ENCODE peak calls at places on chromosomes 2 and 18, in nine cellular contexts. One of them, this sample, is unnamed. For H3K4me1 and H3K27me3, the result is how much of the 10 kb centered on the place peaks cover.

GRCh38 chr2:220167956-220168355 is 540.5 kb downstream of the SLC4A3 start:
- DNase-seq in Caco-2: no peak
- DNase-seq in effector memory CD4-positive, alpha-beta T cell: no peak
- DNase-seq in SJCRH30: no peak
- DNase-seq in sigmoid colon: no peak
- DNase-seq in heart right ventricle: no peak
- DNase-seq in neural progenitor cell: no peak
- DNase-seq in pancreas: no peak
- DNase-seq in IMR-90: no peak
- DNase-seq in this sample: no peak

GRCh38 chr2:107168141-107168540 is 282.2 kb upstream of the ST6GAL2 start:
- DNase-seq in Caco-2: no peak
- DNase-seq in effector memory CD4-positive, alpha-beta T cell: no peak
- DNase-seq in SJCRH30: no peak
- DNase-seq in sigmoid colon: no peak
- DNase-seq in heart right ventricle: no peak
- DNase-seq in neural progenitor cell: no peak
- DNase-seq in pancreas: no peak
- DNase-seq in IMR-90: no peak
- DNase-seq in this sample: no peak

GRCh38 chr2:127398239-127398590 is 10.4 kb upstream of the MAP3K2 start:
- DNase-seq in Caco-2: no peak
- DNase-seq in effector memory CD4-positive, alpha-beta T cell: no peak
- DNase-seq in SJCRH30: peak
- DNase-seq in sigmoid colon: peak
- DNase-seq in heart right ventricle: peak
- DNase-seq in neural progenitor cell: no peak
- DNase-seq in pancreas: peak
- DNase-seq in IMR-90: peak
- DNase-seq in this sample: no peak

GRCh38 chr18:57771183-57771582 is 31.9 kb downstream of the ATP8B1 start:
- DNase-seq in Caco-2: no peak
- DNase-seq in effector memory CD4-positive, alpha-beta T cell: no peak
- DNase-seq in SJCRH30: no peak
- DNase-seq in sigmoid colon: no peak
- DNase-seq in heart right ventricle: no peak
- DNase-seq in neural progenitor cell: no peak
- DNase-seq in pancreas: no peak
- DNase-seq in IMR-90: no peak
- DNase-seq in this sample: no peak

GRCh38 chr2:65800998-65801397 is 368.6 kb upstream of the SPRED2 start:
- DNase-seq in Caco-2: no peak
- DNase-seq in effector memory CD4-positive, alpha-beta T cell: no peak
- DNase-seq in SJCRH30: peak
- DNase-seq in sigmoid colon: no peak
- DNase-seq in heart right ventricle: no peak
- DNase-seq in neural progenitor cell: peak
- DNase-seq in pancreas: no peak
- DNase-seq in IMR-90: peak
- DNase-seq in this sample: no peak

GRCh38 chr18:12397254-12397653 is 10.5 kb upstream of the PRELID3A start:
- DNase-seq in Caco-2: no peak
- DNase-seq in effector memory CD4-positive, alpha-beta T cell: no peak
- DNase-seq in SJCRH30: no peak
- DNase-seq in sigmoid colon: peak
- DNase-seq in heart right ventricle: no peak
- DNase-seq in neural progenitor cell: no peak
- DNase-seq in pancreas: no peak
- DNase-seq in IMR-90: no peak
- DNase-seq in this sample: no peak

GRCh38 chr2:229445501-229446294 is 174.6 kb upstream of the PID1 start:
- DNase-seq in Caco-2: no peak
- DNase-seq in effector memory CD4-positive, alpha-beta T cell: no peak
- DNase-seq in SJCRH30: no peak
- DNase-seq in sigmoid colon: peak
- DNase-seq in heart right ventricle: peak
- DNase-seq in neural progenitor cell: no peak
- DNase-seq in pancreas: no peak
- DNase-seq in IMR-90: peak
- DNase-seq in this sample: no peak

GRCh38 chr2:212940816-212941215 is 210.6 kb downstream of the IKZF2 start:
- DNase-seq in Caco-2: no peak
- DNase-seq in effector memory CD4-positive, alpha-beta T cell: no peak
- DNase-seq in SJCRH30: peak
- DNase-seq in sigmoid colon: no peak
- DNase-seq in heart right ventricle: no peak
- DNase-seq in neural progenitor cell: peak
- DNase-seq in pancreas: peak
- DNase-seq in IMR-90: peak
- DNase-seq in this sample: no peak

GRCh38 chr2:5977477-5977876 is 285.3 kb downstream of the SOX11 start:
- DNase-seq in Caco-2: no peak
- DNase-seq in effector memory CD4-positive, alpha-beta T cell: no peak
- DNase-seq in SJCRH30: no peak
- DNase-seq in sigmoid colon: no peak
- DNase-seq in heart right ventricle: no peak
- DNase-seq in neural progenitor cell: no peak
- DNase-seq in pancreas: no peak
- DNase-seq in IMR-90: no peak
- DNase-seq in this sample: no peak

GRCh38 chr2:64551851-64552250 is 27.7 kb downstream of the AFTPH start:
- DNase-seq in Caco-2: no peak
- DNase-seq in effector memory CD4-positive, alpha-beta T cell: no peak
- DNase-seq in SJCRH30: no peak
- DNase-seq in sigmoid colon: no peak
- DNase-seq in heart right ventricle: no peak
- DNase-seq in neural progenitor cell: no peak
- DNase-seq in pancreas: no peak
- DNase-seq in IMR-90: no peak
- DNase-seq in this sample: no peak

GRCh38 chr2:162840598-162841246 is 2.2 kb upstream of the KCNH7 start:
- DNase-seq in Caco-2: peak
- DNase-seq in effector memory CD4-positive, alpha-beta T cell: no peak
- DNase-seq in SJCRH30: peak
- DNase-seq in sigmoid colon: no peak
- DNase-seq in heart right ventricle: no peak
- DNase-seq in neural progenitor cell: peak
- DNase-seq in pancreas: peak
- DNase-seq in IMR-90: peak
- DNase-seq in this sample: peak

GRCh38 chr2:152525277-152525838 is 190.4 kb downstream of the FMNL2 start:
- DNase-seq in Caco-2: no peak
- DNase-seq in effector memory CD4-positive, alpha-beta T cell: no peak
- DNase-seq in SJCRH30: no peak
- DNase-seq in sigmoid colon: no peak
- DNase-seq in heart right ventricle: peak
- DNase-seq in neural progenitor cell: no peak
- DNase-seq in pancreas: peak
- DNase-seq in IMR-90: peak
- DNase-seq in this sample: no peak

GRCh38 chr2:130726614-130727180 is 2.2 kb upstream of the GPR148 start:
- DNase-seq in Caco-2: no peak
- DNase-seq in effector memory CD4-positive, alpha-beta T cell: no peak
- DNase-seq in SJCRH30: no peak
- DNase-seq in sigmoid colon: no peak
- DNase-seq in heart right ventricle: no peak
- DNase-seq in neural progenitor cell: no peak
- DNase-seq in pancreas: no peak
- DNase-seq in IMR-90: no peak
- DNase-seq in this sample: no peak

GRCh38 chr2:11669454-11670291 is at the start of gene NTSR2:
- DNase-seq in Caco-2: peak
- DNase-seq in effector memory CD4-positive, alpha-beta T cell: no peak
- DNase-seq in SJCRH30: no peak
- DNase-seq in sigmoid colon: peak
- DNase-seq in heart right ventricle: peak
- DNase-seq in neural progenitor cell: peak
- DNase-seq in pancreas: peak
- DNase-seq in IMR-90: peak
- DNase-seq in this sample: no peak

GRCh38 chr2:31384351-31384750 is 30.2 kb downstream of the XDH start:
- DNase-seq in Caco-2: no peak
- DNase-seq in effector memory CD4-positive, alpha-beta T cell: no peak
- DNase-seq in SJCRH30: peak
- DNase-seq in sigmoid colon: no peak
- DNase-seq in heart right ventricle: no peak
- DNase-seq in neural progenitor cell: no peak
- DNase-seq in pancreas: no peak
- DNase-seq in IMR-90: peak
- DNase-seq in this sample: peak

GRCh38 chr2:216691210-216691741 is 4.1 kb downstream of the IGFBP5 start:
- DNase-seq in Caco-2: no peak
- DNase-seq in effector memory CD4-positive, alpha-beta T cell: no peak
- DNase-seq in SJCRH30: peak
- DNase-seq in sigmoid colon: peak
- DNase-seq in heart right ventricle: peak
- DNase-seq in neural progenitor cell: peak
- DNase-seq in pancreas: peak
- DNase-seq in IMR-90: peak
- DNase-seq in this sample: no peak

GRCh38 chr2:164561991-164562390 is 59.3 kb downstream of the GRB14 start:
- DNase-seq in Caco-2: no peak
- DNase-seq in effector memory CD4-positive, alpha-beta T cell: no peak
- DNase-seq in SJCRH30: no peak
- DNase-seq in sigmoid colon: no peak
- DNase-seq in heart right ventricle: no peak
- DNase-seq in neural progenitor cell: no peak
- DNase-seq in pancreas: no peak
- DNase-seq in IMR-90: no peak
- DNase-seq in this sample: no peak

GRCh38 chr2:237039301-237039906 is 46.3 kb upstream of the COPS8 start:
- DNase-seq in Caco-2: no peak
- DNase-seq in effector memory CD4-positive, alpha-beta T cell: no peak
- DNase-seq in SJCRH30: no peak
- DNase-seq in sigmoid colon: no peak
- DNase-seq in heart right ventricle: no peak
- DNase-seq in neural progenitor cell: no peak
- DNase-seq in pancreas: no peak
- DNase-seq in IMR-90: no peak
- DNase-seq in this sample: no peak

GRCh38 chr2:236815746-236816145 is 246.1 kb downstream of the ACKR3 start:
- DNase-seq in Caco-2: no peak
- DNase-seq in effector memory CD4-positive, alpha-beta T cell: no peak
- DNase-seq in SJCRH30: no peak
- DNase-seq in sigmoid colon: no peak
- DNase-seq in heart right ventricle: no peak
- DNase-seq in neural progenitor cell: no peak
- DNase-seq in pancreas: no peak
- DNase-seq in IMR-90: no peak
- DNase-seq in this sample: no peak

GRCh38 chr2:165617720-165618119 is 148.2 kb downstream of the CSRNP3 start:
- DNase-seq in Caco-2: no peak
- DNase-seq in effector memory CD4-positive, alpha-beta T cell: no peak
- DNase-seq in SJCRH30: no peak
- DNase-seq in sigmoid colon: no peak
- DNase-seq in heart right ventricle: no peak
- DNase-seq in neural progenitor cell: no peak
- DNase-seq in pancreas: no peak
- DNase-seq in IMR-90: no peak
- DNase-seq in this sample: no peak

GRCh38 chr2:74002515-74003391 is 18.0 kb downstream of the TET3 start:
- DNase-seq in Caco-2: peak
- DNase-seq in effector memory CD4-positive, alpha-beta T cell: no peak
- DNase-seq in SJCRH30: peak
- DNase-seq in sigmoid colon: peak
- DNase-seq in heart right ventricle: peak
- DNase-seq in neural progenitor cell: peak
- DNase-seq in pancreas: peak
- DNase-seq in IMR-90: peak
- DNase-seq in this sample: peak

GRCh38 chr2:133424876-133425275 is 143.4 kb downstream of the NCKAP5 start:
- DNase-seq in Caco-2: no peak
- DNase-seq in effector memory CD4-positive, alpha-beta T cell: no peak
- DNase-seq in SJCRH30: no peak
- DNase-seq in sigmoid colon: no peak
- DNase-seq in heart right ventricle: no peak
- DNase-seq in neural progenitor cell: no peak
- DNase-seq in pancreas: no peak
- DNase-seq in IMR-90: peak
- DNase-seq in this sample: no peak

GRCh38 chr2:9150906-9151305 is 55.7 kb upstream of the ASAP2 start:
- DNase-seq in Caco-2: no peak
- DNase-seq in effector memory CD4-positive, alpha-beta T cell: no peak
- DNase-seq in SJCRH30: no peak
- DNase-seq in sigmoid colon: peak
- DNase-seq in heart right ventricle: no peak
- DNase-seq in neural progenitor cell: no peak
- DNase-seq in pancreas: no peak
- DNase-seq in IMR-90: no peak
- DNase-seq in this sample: no peak
- H3K4me1 ChIP-seq in Caco-2: under half
- H3K4me1 ChIP-seq in effector memory CD4-positive, alpha-beta T cell: under half
- H3K4me1 ChIP-seq in SJCRH30: under half
- H3K4me1 ChIP-seq in sigmoid colon: under half
- H3K4me1 ChIP-seq in heart right ventricle: under half
- H3K4me1 ChIP-seq in neural progenitor cell: under half
- H3K4me1 ChIP-seq in pancreas: under half
- H3K4me1 ChIP-seq in IMR-90: under half
- H3K4me1 ChIP-seq in this sample: under half

GRCh38 chr2:33111002-33111446 is 164.3 kb downstream of the LTBP1 start:
- DNase-seq in Caco-2: no peak
- DNase-seq in effector memory CD4-positive, alpha-beta T cell: no peak
- DNase-seq in SJCRH30: no peak
- DNase-seq in sigmoid colon: no peak
- DNase-seq in heart right ventricle: no peak
- DNase-seq in neural progenitor cell: no peak
- DNase-seq in pancreas: no peak
- DNase-seq in IMR-90: peak
- DNase-seq in this sample: no peak
- H3K27me3 ChIP-seq in Caco-2: under half
- H3K27me3 ChIP-seq in effector memory CD4-positive, alpha-beta T cell: under half
- H3K27me3 ChIP-seq in SJCRH30: under half
- H3K27me3 ChIP-seq in sigmoid colon: under half
- H3K27me3 ChIP-seq in heart right ventricle: under half
- H3K27me3 ChIP-seq in neural progenitor cell: under half
- H3K27me3 ChIP-seq in pancreas: under half
- H3K27me3 ChIP-seq in IMR-90: under half
- H3K27me3 ChIP-seq in this sample: under half

GRCh38 chr2:230794472-230794871 is 70.3 kb upstream of the ITM2C start:
- DNase-seq in Caco-2: no peak
- DNase-seq in effector memory CD4-positive, alpha-beta T cell: peak
- DNase-seq in SJCRH30: no peak
- DNase-seq in sigmoid colon: no peak
- DNase-seq in heart right ventricle: no peak
- DNase-seq in neural progenitor cell: no peak
- DNase-seq in pancreas: no peak
- DNase-seq in IMR-90: peak
- DNase-seq in this sample: peak
- H3K4me3 ChIP-seq in Caco-2: no peak
- H3K4me3 ChIP-seq in effector memory CD4-positive, alpha-beta T cell: peak
- H3K4me3 ChIP-seq in SJCRH30: no peak
- H3K4me3 ChIP-seq in sigmoid colon: no peak
- H3K4me3 ChIP-seq in heart right ventricle: peak
- H3K4me3 ChIP-seq in neural progenitor cell: no peak
- H3K4me3 ChIP-seq in pancreas: no peak
- H3K4me3 ChIP-seq in IMR-90: no peak
- H3K4me3 ChIP-seq in this sample: peak

DNA sequence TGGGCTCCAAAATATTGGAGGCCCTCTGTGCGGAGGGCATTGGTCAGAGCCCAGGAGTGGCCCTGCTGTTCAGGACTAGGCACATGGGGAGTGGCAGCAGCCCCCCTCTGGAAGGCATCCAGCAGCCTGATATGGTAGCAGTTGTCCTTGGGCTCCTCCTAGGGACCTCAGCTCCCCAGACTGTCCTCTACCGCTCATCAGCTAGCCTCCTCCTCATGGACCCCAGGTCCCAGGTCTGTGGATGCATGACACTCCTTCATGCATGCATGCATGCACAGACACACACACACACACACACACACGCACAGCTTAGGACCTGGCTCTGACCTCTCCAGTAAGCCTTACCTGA is 15.4 kb upstream of the ATP6V1B1 start:
- DNase-seq in Caco-2: no peak
- DNase-seq in effector memory CD4-positive, alpha-beta T cell: no peak
- DNase-seq in SJCRH30: no peak
- DNase-seq in sigmoid colon: peak
- DNase-seq in heart right ventricle: no peak
- DNase-seq in neural progenitor cell: no peak
- DNase-seq in pancreas: no peak
- DNase-seq in IMR-90: no peak
- DNase-seq in this sample: no peak
- H3K4me1 ChIP-seq in Caco-2: under half
- H3K4me1 ChIP-seq in effector memory CD4-positive, alpha-beta T cell: under half
- H3K4me1 ChIP-seq in SJCRH30: under half
- H3K4me1 ChIP-seq in sigmoid colon: under half
- H3K4me1 ChIP-seq in heart right ventricle: under half
- H3K4me1 ChIP-seq in neural progenitor cell: under half
- H3K4me1 ChIP-seq in pancreas: under half
- H3K4me1 ChIP-seq in IMR-90: under half
- H3K4me1 ChIP-seq in this sample: under half

This sample was measured in CD4-positive, CD25-positive, alpha-beta regulatory T cell.